ENCODE peak calls at places on chromosomes 12 and 14, in eight cellular contexts. R is right cardiac atrium; G is HT-29; C is NCI-H2171 treated with DMSO at 0.1 percent for 48 hours; A is stimulated activated CD8-positive, alpha-beta memory T cell treated with anti-CD3 and anti-CD28 coated beads, Interleukin-15, amount 100 ng/mL, for 24 hours; K is brain microvascular endothelial cell; F is GM12878; V is ACHN. T is an unnamed sample.

GRCh38 chr12:108570743-108571603 is 8.6 kb downstream of the ISCU start:
- DNase-seq in R (no peak), G (peak; percentile 11), C (peak; percentile 49), A (no peak), K (peak; percentile 14), F (no peak), V (peak; percentile 67), T (no peak)

GRCh38 chr14:77120771-77121743 is 20.5 kb downstream of the ZDHHC22 start:
- DNase-seq in R (no peak), G (no peak), C (peak; percentile 98), A (no peak), K (no peak), F (peak; percentile 97), V (no peak), T (no peak)

GRCh38 chr14:83355609-83356008 is 1822.0 kb upstream of the SEL1L start:
- DNase-seq in R (no peak), G (no peak), C (no peak), A (no peak), K (no peak), F (no peak), V (no peak), T (no peak)

GRCh38 chr14:24145700-24146621 is at the start of gene PSME2:
- DNase-seq in R (no peak), G (no peak), C (no peak), A (no peak), K (no peak), F (no peak), V (peak; percentile 13), T (no peak)

GRCh38 chr12:59444932-59445331 is 150.9 kb upstream of the SLC16A7 start:
- DNase-seq in R (no peak), G (peak; percentile 20), C (no peak), A (no peak), K (no peak), F (no peak), V (peak; percentile 40), T (no peak)

GRCh38 chr14:22266683-22267082 is 322.3 kb downstream of the DAD1 start:
- DNase-seq in R (no peak), G (no peak), C (no peak), A (no peak), K (no peak), F (no peak), V (no peak), T (no peak)

GRCh38 chr12:71686658-71687025 is 760 bp downstream of the TMEM19 start:
- DNase-seq in R (no peak), G (no peak), C (no peak), A (no peak), K (no peak), F (no peak), V (no peak), T (no peak)

GRCh38 chr14:89667983-89668382 is 250.9 kb upstream of the FOXN3 start:
- DNase-seq in R (no peak), G (no peak), C (no peak), A (no peak), K (peak; percentile 7), F (no peak), V (no peak), T (no peak)

GRCh38 chr12:30025317-30025716 is 241.6 kb upstream of the TMTC1 start:
- DNase-seq in R (no peak), G (no peak), C (no peak), A (no peak), K (no peak), F (no peak), V (no peak), T (no peak)

GRCh38 chr12:27344246-27344645 is 11.6 kb downstream of the BMAL2 start:
- DNase-seq in R (no peak), G (no peak), C (no peak), A (no peak), K (no peak), F (no peak), V (no peak), T (no peak)

GRCh38 chr14:49636866-49637265 is 1.8 kb upstream of the DNAAF2 start:
- DNase-seq in R (no peak), G (no peak), C (no peak), A (no peak), K (no peak), F (no peak), V (no peak), T (no peak)

GRCh38 chr12:109120095-109120494 is 3.7 kb downstream of the ACACB start:
- DNase-seq in R (no peak), G (no peak), C (no peak), A (no peak), K (no peak), F (no peak), V (no peak), T (no peak)

GRCh38 chr14:106491851-106492250 is 965.5 kb downstream of the TMEM121 start:
- DNase-seq in R (no peak), G (peak; percentile 7), C (peak; percentile 6), A (no peak), K (no peak), F (no peak), V (peak; percentile 27), T (no peak)

GRCh38 chr14:77205566-77205965 is 24.0 kb downstream of the TMEM63C start:
- DNase-seq in R (no peak), G (no peak), C (no peak), A (no peak), K (no peak), F (no peak), V (no peak), T (no peak)

GRCh38 chr12:99170026-99170425 is 477.5 kb upstream of the GARIN6 start:
- DNase-seq in R (no peak), G (no peak), C (no peak), A (no peak), K (no peak), F (no peak), V (peak; percentile 21), T (no peak)

GRCh38 chr14:101474563-101475467 is 86.5 kb upstream of the DIO3 start:
- DNase-seq in R (no peak), G (no peak), C (no peak), A (no peak), K (no peak), F (no peak), V (no peak), T (peak; percentile 42)

GRCh38 chr14:60249321-60250251 is 565 bp downstream of the PPM1A start:
- DNase-seq in R (peak; percentile 77), G (peak; percentile 47), C (peak; percentile 69), A (peak; percentile 35), K (peak; percentile 26), F (no peak), V (peak; percentile 65), T (peak; percentile 74)

GRCh38 chr12:109458771-109459208 is 18.3 kb downstream of the KCTD10 start:
- DNase-seq in R (no peak), G (no peak), C (no peak), A (no peak), K (peak; percentile 40), F (no peak), V (no peak), T (no peak)

GRCh38 chr14:40581264-40581663 is 1025.4 kb upstream of the LRFN5 start:
- DNase-seq in R (no peak), G (no peak), C (no peak), A (no peak), K (no peak), F (no peak), V (no peak), T (no peak)

GRCh38 chr12:79329933-79330332 is 360.8 kb downstream of the PAWR start:
- DNase-seq in R (no peak), G (no peak), C (no peak), A (no peak), K (no peak), F (no peak), V (no peak), T (no peak)

GRCh38 chr12:52837781-52838736 is 3.9 kb upstream of the KRT79 start:
- DNase-seq in R (no peak), G (no peak), C (no peak), A (no peak), K (peak; percentile 35), F (no peak), V (no peak), T (no peak)

GRCh38 chr14:56874375-56874774 is 64.1 kb upstream of the OTX2 start:
- DNase-seq in R (no peak), G (peak; percentile 47), C (no peak), A (no peak), K (no peak), F (no peak), V (no peak), T (peak; percentile 44)

GRCh38 chr12:2247109-2247508 is 194.3 kb downstream of the CACNA1C start:
- DNase-seq in R (no peak), G (no peak), C (no peak), A (no peak), K (no peak), F (no peak), V (no peak), T (no peak)

GRCh38 chr14:77240336-77240915 is 30.6 kb downstream of the NGB start:
- DNase-seq in R (no peak), G (no peak), C (peak; percentile 94), A (no peak), K (no peak), F (no peak), V (no peak), T (no peak)

GRCh38 chr12:10747730-10748129 is 24.6 kb upstream of the YBX3 start:
- DNase-seq in R (no peak), G (no peak), C (no peak), A (no peak), K (no peak), F (no peak), V (no peak), T (no peak)

GRCh38 chr14:28754209-28754985 is 12.2 kb upstream of the FOXG1 start:
- DNase-seq in R (no peak), G (peak; percentile 54), C (peak; percentile 84), A (no peak), K (peak; percentile 27), F (peak; percentile 3), V (peak; percentile 46), T (no peak)

GRCh38 chr12:94511506-94511905 is 51.8 kb upstream of the CEP83 start:
- DNase-seq in R (no peak), G (no peak), C (no peak), A (no peak), K (no peak), F (no peak), V (no peak), T (no peak)

GRCh38 chr14:80536456-80536855 is 325.2 kb upstream of the DIO2 start:
- DNase-seq in R (no peak), G (no peak), C (peak; percentile 74), A (no peak), K (no peak), F (no peak), V (no peak), T (no peak)

GRCh38 chr12:62720661-62721330 is 214.2 kb downstream of the PPM1H start:
- DNase-seq in R (peak; percentile 58), G (no peak), C (peak; percentile 96), A (no peak), K (no peak), F (no peak), V (no peak), T (no peak)

GRCh38 chr12:51848843-51849735 is 571 bp upstream of the FIGNL2 start:
- DNase-seq in R (peak; percentile 37), G (no peak), C (no peak), A (no peak), K (no peak), F (no peak), V (peak; percentile 73), T (no peak)

GRCh38 chr14:51304956-51305355 is 64.9 kb downstream of the TMX1 start:
- DNase-seq in R (no peak), G (no peak), C (no peak), A (no peak), K (peak; percentile 96), F (no peak), V (peak; percentile 91), T (no peak)

GRCh38 chr14:96083667-96084320 is 44.6 kb downstream of the C14orf132 start:
- DNase-seq in R (no peak), G (no peak), C (no peak), A (no peak), K (no peak), F (no peak), V (no peak), T (peak; percentile 57)

GRCh38 chr14:73752297-73752992 is 38.3 kb upstream of the PNMA1 start:
- DNase-seq in R (peak; percentile 60), G (peak; percentile 61), C (no peak), A (no peak), K (no peak), F (no peak), V (no peak), T (peak; percentile 58)

GRCh38 chr14:104977681-104978647 is at the start of gene AHNAK2:
- DNase-seq in R (peak; percentile 87), G (peak; percentile 58), C (peak; percentile 70), A (no peak), K (peak; percentile 38), F (no peak), V (peak; percentile 87), T (peak; percentile 88)